ENCODE peak calls at places on chromosomes 5 and 9, in seven cellular contexts. S is NB4; P is iPS DF 6.9; Y is Peyer's patch; W is CD8-positive, alpha-beta memory T cell; H is fibroblast of mammary gland; O is osteoblast. G is an unnamed sample.

GRCh38 chr5:147576646-147577535 is 67.0 kb upstream of the DPYSL3 start:
- DNase-seq in P (no peak), W (no peak), O (peak), Y (peak), S (peak), H (peak), G (no peak)

GRCh38 chr5:40046792-40047191 is 622.0 kb upstream of the DAB2 start:
- DNase-seq in O (peak), P (no peak), Y (no peak), H (peak), W (no peak), S (no peak), G (no peak)

GRCh38 chr9:71249729-71250317 is 128.4 kb upstream of the TRPM3 start:
- DNase-seq in P (peak), O (peak), S (peak), H (peak), W (no peak), Y (no peak), G (no peak)

GRCh38 chr9:79104216-79104615 is 467.5 kb upstream of the TLE4 start:
- DNase-seq in H (no peak), S (no peak), P (no peak), O (no peak), Y (no peak), W (no peak), G (no peak)

GRCh38 chr5:168947212-168947868 is 353.6 kb downstream of the SLIT3 start:
- DNase-seq in W (no peak), Y (peak), O (peak), S (peak), H (peak), P (peak), G (peak)

GRCh38 chr9:134491856-134492255 is 149.7 kb upstream of the COL5A1 start:
- DNase-seq in S (no peak), H (no peak), P (no peak), O (peak), Y (peak), W (no peak), G (no peak)

GRCh38 chr5:37254581-37254980 is 5.4 kb upstream of the CPLANE1 start:
- DNase-seq in Y (no peak), O (no peak), S (no peak), P (no peak), H (no peak), W (no peak), G (no peak)

GRCh38 chr5:38211354-38211710 is 47.0 kb upstream of the EGFLAM start:
- DNase-seq in W (no peak), P (no peak), Y (no peak), S (no peak), H (no peak), O (no peak), G (no peak)

GRCh38 chr5:90055831-90056328 is 353.7 kb downstream of the CETN3 start:
- DNase-seq in H (peak), W (no peak), P (no peak), Y (no peak), S (no peak), O (peak), G (no peak)

GRCh38 chr5:43063731-43064171 is 23.6 kb upstream of the ANXA2R start:
- DNase-seq in O (peak), S (peak), H (peak), Y (no peak), W (no peak), P (no peak), G (peak)

GRCh38 chr5:96661101-96661840 is 905 bp upstream of the CAST start:
- DNase-seq in Y (peak), S (peak), H (peak), W (peak), O (peak), P (no peak), G (no peak)

GRCh38 chr9:77679696-77680359 is 31.7 kb upstream of the GNA14 start:
- DNase-seq in W (no peak), O (no peak), Y (no peak), S (no peak), P (no peak), H (no peak), G (no peak)

GRCh38 chr5:59800375-59800893 is 93.1 kb downstream of the PDE4D start:
- DNase-seq in O (no peak), P (peak), H (no peak), Y (no peak), S (no peak), W (no peak), G (no peak)

GRCh38 chr9:121835581-121836381 is 184.3 kb downstream of the DAB2IP start:
- DNase-seq in P (no peak), S (no peak), W (no peak), Y (peak), O (no peak), H (no peak), G (no peak)

GRCh38 chr5:13985736-13986418 is 41.4 kb upstream of the DNAH5 start:
- DNase-seq in Y (no peak), S (no peak), H (peak), P (no peak), W (no peak), O (peak), G (no peak)

GRCh38 chr9:69572611-69573010 is 99.6 kb downstream of the APBA1 start:
- DNase-seq in H (peak), W (no peak), P (no peak), S (no peak), O (no peak), Y (no peak), G (no peak)

GRCh38 chr5:78907255-78907886 is 77.7 kb downstream of the ARSB start:
- DNase-seq in H (peak), P (no peak), S (peak), Y (peak), W (no peak), O (peak), G (peak)

GRCh38 chr9:91101598-91102168 is 260.0 kb downstream of the AUH start:
- DNase-seq in O (no peak), Y (peak), S (no peak), H (no peak), W (peak), P (no peak), G (no peak)

GRCh38 chr9:86626802-86627201 is 272.6 kb upstream of the TUT7 start:
- DNase-seq in Y (no peak), H (peak), S (no peak), O (no peak), W (no peak), P (no peak), G (no peak)

GRCh38 chr9:133144142-133144886 is 19.4 kb downstream of the GBGT1 start:
- DNase-seq in P (no peak), W (peak), H (peak), Y (peak), S (peak), O (peak), G (no peak)

GRCh38 chr5:80324912-80325311 is 5.1 kb downstream of the SPZ1 start:
- DNase-seq in P (no peak), W (no peak), O (no peak), S (no peak), H (no peak), Y (no peak), G (no peak)

GRCh38 chr5:65395526-65396155 is 86.1 kb downstream of the ADAMTS6 start:
- DNase-seq in W (no peak), O (no peak), Y (no peak), P (no peak), H (peak), S (no peak), G (no peak)

GRCh38 chr9:134597041-134597913 is 44.3 kb upstream of the COL5A1 start:
- DNase-seq in Y (peak), O (peak), S (no peak), H (peak), P (no peak), W (no peak), G (no peak)

GRCh38 chr9:115349542-115349941 is 231.6 kb upstream of the TNC start:
- DNase-seq in W (no peak), S (no peak), P (no peak), O (peak), Y (no peak), H (peak), G (no peak)

GRCh38 chr9:21551401-21551800 is 69.3 kb upstream of the IFNE start:
- DNase-seq in Y (no peak), O (no peak), P (no peak), W (no peak), H (no peak), S (no peak), G (no peak)

GRCh38 chr9:21549890-21550289 is 67.8 kb upstream of the IFNE start:
- DNase-seq in P (no peak), W (no peak), Y (no peak), O (no peak), S (no peak), H (no peak), G (no peak)

GRCh38 chr9:21546949-21547348 is 64.8 kb upstream of the IFNE start:
- DNase-seq in H (no peak), S (no peak), O (no peak), Y (no peak), W (no peak), P (no peak), G (no peak)

GRCh38 chr9:21550392-21550791 is 68.3 kb upstream of the IFNE start:
- DNase-seq in Y (no peak), S (no peak), H (no peak), W (no peak), O (no peak), P (no peak), G (no peak)

GRCh38 chr9:21549251-21549765 is 67.2 kb upstream of the IFNE start:
- DNase-seq in W (no peak), Y (no peak), S (no peak), O (peak), P (no peak), H (peak), G (no peak)
- H3K4me3 ChIP-seq in W (no peak), Y (no peak), S (no peak), O (peak), P (no peak), H (peak), G (no peak)

DNA sequence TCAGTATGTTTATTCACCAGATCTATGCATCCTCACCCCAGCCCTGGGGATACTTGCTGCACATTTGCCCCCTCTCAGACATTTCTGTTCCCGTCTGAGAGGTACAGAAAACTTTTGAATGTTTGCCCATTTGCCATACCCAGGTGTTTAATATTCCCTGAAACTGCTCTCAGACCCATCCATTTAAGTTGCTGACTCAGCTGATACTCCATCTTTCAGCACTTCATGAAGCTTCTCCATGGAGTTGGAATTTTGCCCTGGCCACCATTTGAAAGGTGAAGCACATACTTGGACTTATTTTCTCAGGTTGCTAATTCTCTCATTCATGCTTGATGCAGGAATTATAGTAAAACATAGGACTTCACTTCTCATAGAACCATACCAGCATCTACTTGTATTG is 203.9 kb upstream of the OR13F1 start:
- DNase-seq in W (no peak), P (no peak), H (no peak), S (no peak), Y (no peak), O (no peak), G (no peak)
- H3K4me3 ChIP-seq in W (no peak), P (no peak), H (no peak), S (no peak), Y (no peak), O (no peak), G (no peak)

DNA sequence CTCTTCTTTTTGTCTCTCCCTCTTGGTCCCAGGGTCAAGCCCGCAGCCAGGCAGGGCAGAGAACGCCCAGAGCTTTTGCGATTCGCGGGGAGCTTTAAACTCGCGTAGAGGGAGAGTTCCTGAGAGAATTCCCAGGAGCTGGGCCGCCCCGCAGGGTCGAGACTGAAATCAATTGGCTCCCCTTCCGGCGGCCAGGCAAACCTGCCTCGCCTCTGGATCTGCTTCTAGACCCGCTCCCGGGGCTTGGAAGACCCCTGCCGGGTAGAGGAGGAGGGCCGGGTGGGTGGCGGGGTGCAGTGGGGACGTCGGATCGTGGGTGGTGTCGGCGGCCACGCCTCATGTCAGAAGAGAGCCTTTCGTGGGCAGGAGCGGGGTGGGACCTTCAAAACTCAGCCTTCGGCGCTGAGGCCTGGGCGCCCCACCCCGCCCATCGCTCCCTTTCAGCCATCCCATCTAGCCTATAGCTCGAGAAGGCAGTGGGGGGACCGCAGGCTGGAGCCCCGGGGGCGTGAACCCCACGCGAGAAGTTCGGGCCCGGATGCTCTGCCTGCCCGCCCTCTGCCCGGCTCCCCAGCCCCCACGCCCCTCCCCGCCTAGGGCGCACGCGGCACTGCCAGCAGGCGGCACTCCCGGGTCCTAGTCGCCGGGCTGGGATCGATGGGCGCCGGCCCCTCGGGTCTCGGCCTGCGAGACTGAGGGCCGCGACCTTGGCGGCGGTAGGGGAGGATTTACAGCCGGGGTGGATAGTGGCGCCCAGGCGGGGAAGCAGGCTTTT is 6.1 kb downstream of the PRDM6 start:
- DNase-seq in W (no peak), S (no peak), H (no peak), P (no peak), O (peak), Y (no peak), G (no peak)
- H3K4me3 ChIP-seq in W (no peak), S (no peak), H (no peak), P (peak), O (no peak), Y (no peak), G (no peak)

GRCh38 chr9:2126331-2126789 is 111.2 kb downstream of the SMARCA2 start:
- DNase-seq in O (no peak), H (peak), P (no peak), W (no peak), Y (no peak), S (no peak), G (no peak)

GRCh38 chr9:2122299-2122698 is 107.2 kb downstream of the SMARCA2 start:
- DNase-seq in W (no peak), Y (no peak), O (no peak), P (no peak), H (no peak), S (no peak), G (no peak)

GRCh38 chr9:2127486-2127885 is 112.3 kb downstream of the SMARCA2 start:
- DNase-seq in H (peak), Y (no peak), P (no peak), S (no peak), W (no peak), O (no peak), G (no peak)

GRCh38 chr9:2128611-2129010 is 113.5 kb downstream of the SMARCA2 start:
- DNase-seq in P (no peak), S (no peak), W (no peak), H (no peak), O (no peak), Y (no peak), G (no peak)

DNA sequence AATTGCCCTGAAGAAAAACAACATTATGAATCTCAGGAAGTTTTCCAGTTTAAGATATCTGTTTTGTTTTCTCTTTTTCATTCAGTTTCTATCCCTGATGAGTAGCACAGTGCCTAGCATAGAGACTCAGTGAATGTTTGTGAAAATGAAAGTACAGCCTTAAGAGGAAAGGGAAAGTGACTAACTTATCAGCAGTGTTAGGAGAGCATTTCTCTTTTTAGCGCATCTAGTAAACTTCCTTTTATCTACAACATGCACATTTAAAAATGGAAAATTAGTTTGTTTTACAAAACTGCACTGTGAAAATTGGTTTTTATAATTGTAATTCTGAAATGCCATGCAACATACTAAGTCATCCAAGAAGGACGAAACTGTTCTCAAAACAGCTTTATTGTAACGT is 110.8 kb downstream of the SMARCA2 start:
- DNase-seq in Y (no peak), W (no peak), H (peak), O (no peak), S (peak), P (no peak), G (no peak)
- H3K4me3 ChIP-seq in Y (no peak), W (no peak), H (no peak), O (peak), S (no peak), P (no peak), G (no peak)

GRCh38 chr9:96232539-96233241 is 69.3 kb downstream of the HSD17B3 start:
- DNase-seq in P (no peak), O (peak), W (peak), S (peak), Y (peak), H (peak), G (no peak)

GRCh38 chr9:96232164-96232538 is 69.8 kb downstream of the HSD17B3 start:
- DNase-seq in W (no peak), P (no peak), H (no peak), Y (no peak), O (no peak), S (no peak), G (no peak)

GRCh38 chr9:96230002-96230401 is 72.0 kb downstream of the HSD17B3 start:
- DNase-seq in H (no peak), W (no peak), O (no peak), S (no peak), Y (no peak), P (no peak), G (no peak)
- H3K4me3 ChIP-seq in H (no peak), W (no peak), O (no peak), S (no peak), Y (no peak), P (no peak), G (no peak)

GRCh38 chr5:891117-891836 is 1.3 kb downstream of the BRD9 start:
- DNase-seq in H (peak), S (peak), Y (no peak), O (peak), W (no peak), P (no peak), G (peak)

GRCh38 chr5:891837-892389 is 688 bp downstream of the BRD9 start:
- DNase-seq in W (no peak), Y (no peak), P (no peak), H (peak), O (peak), S (peak), G (peak)

GRCh38 chr5:893137-893506 is 438 bp downstream of the TRIP13 start:
- DNase-seq in W (no peak), O (peak), S (peak), Y (no peak), H (no peak), P (no peak), G (no peak)

GRCh38 chr5:892390-893136 is at the start of the genes BRD9 and TRIP13:
- DNase-seq in W (peak), O (peak), H (peak), P (no peak), Y (peak), S (peak), G (peak)

DNA sequence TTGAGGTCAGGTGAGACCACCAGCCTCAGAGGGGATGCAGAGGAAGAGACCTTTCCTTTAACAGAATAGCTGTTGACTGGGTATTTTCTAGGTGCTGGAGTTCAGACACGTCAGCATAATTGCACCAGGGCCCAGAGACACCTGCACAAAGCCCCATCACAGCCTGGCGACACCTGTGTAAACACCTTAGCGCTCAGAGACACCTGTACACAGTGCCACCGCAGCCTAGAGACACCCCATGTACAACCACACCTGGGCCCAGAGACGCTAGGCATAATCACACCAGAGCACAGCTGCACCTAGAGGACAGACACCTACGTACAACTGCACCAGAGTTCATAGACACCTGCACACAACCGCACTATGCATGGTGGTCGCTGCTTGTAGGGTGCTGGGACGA is 1.0 kb downstream of the TRIP13 start:
- DNase-seq in W (no peak), Y (no peak), S (no peak), H (no peak), P (no peak), O (peak), G (no peak)
- H3K4me3 ChIP-seq in W (no peak), Y (no peak), S (peak), H (peak), P (peak), O (peak), G (peak)

GRCh38 chr5:72451771-72452505 is 55.3 kb downstream of the ZNF366 start:
- DNase-seq in O (peak), Y (peak), S (peak), W (no peak), H (peak), P (no peak), G (no peak)

GRCh38 chr5:72453260-72453775 is 53.9 kb downstream of the ZNF366 start:
- DNase-seq in W (no peak), H (no peak), P (no peak), O (no peak), Y (no peak), S (no peak), G (no peak)

GRCh38 chr5:72455477-72455876 is 51.7 kb downstream of the ZNF366 start:
- DNase-seq in Y (no peak), W (no peak), P (no peak), S (no peak), H (no peak), O (no peak), G (no peak)

GRCh38 chr5:72454996-72455395 is 52.2 kb downstream of the ZNF366 start:
- DNase-seq in Y (no peak), W (no peak), S (no peak), P (no peak), H (no peak), O (no peak), G (no peak)

GRCh38 chr5:72452515-72453259 is 54.5 kb downstream of the ZNF366 start:
- DNase-seq in P (no peak), O (peak), W (no peak), Y (peak), S (no peak), H (peak), G (no peak)
- H3K4me3 ChIP-seq in P (no peak), O (peak), W (no peak), Y (no peak), S (no peak), H (no peak), G (no peak)